ENCODE peak calls at places on chromosome 18, in eight cellular contexts. I is hippocampal formation, L is adipocyte, O is GM20000, B is AG10803, F is T-helper 1 cell, W is mucosa of gallbladder, R is ELF-1. Y is an unnamed sample.

GRCh38 chr18:57466745-57467144 is 31.6 kb downstream of the ONECUT2 start:
- DNase-seq in I (no peak), L (no peak), O (peak; percentile 29), B (peak; percentile 1), F (no peak), W (no peak), R (no peak), Y (no peak)

GRCh38 chr18:6793986-6794385 is 64.5 kb downstream of the ARHGAP28 start:
- DNase-seq in I (no peak), L (no peak), O (no peak), B (no peak), F (no peak), W (no peak), R (no peak), Y (no peak)

GRCh38 chr18:77132369-77133050 is at the start of gene MBP:
- DNase-seq in I (no peak), L (peak; percentile 27), O (peak; percentile 89), B (no peak), F (peak; percentile 51), W (peak; percentile 83), R (peak; percentile 63), Y (peak; percentile 90)

GRCh38 chr18:64972545-64972944 is 778.3 kb upstream of the CDH7 start:
- DNase-seq in I (no peak), L (no peak), O (no peak), B (no peak), F (no peak), W (no peak), R (no peak), Y (no peak)

GRCh38 chr18:33830210-33830609 is 252.2 kb downstream of the ASXL3 start:
- DNase-seq in I (no peak), L (no peak), O (no peak), B (no peak), F (no peak), W (no peak), R (no peak), Y (no peak)

GRCh38 chr18:69217271-69217670 is 183.4 kb upstream of the DOK6 start:
- DNase-seq in I (no peak), L (no peak), O (no peak), B (no peak), F (no peak), W (no peak), R (no peak), Y (no peak)

GRCh38 chr18:183769-184168 is 25.4 kb downstream of the USP14 start:
- DNase-seq in I (no peak), L (peak; percentile 54), O (no peak), B (peak; percentile 10), F (no peak), W (no peak), R (no peak), Y (no peak)

GRCh38 chr18:35479911-35480586 is 17.7 kb downstream of the INO80C start:
- DNase-seq in I (no peak), L (no peak), O (no peak), B (no peak), F (no peak), W (peak; percentile 68), R (no peak), Y (no peak)

GRCh38 chr18:47404845-47405244 is 153.4 kb upstream of the SKOR2 start:
- DNase-seq in I (no peak), L (no peak), O (no peak), B (no peak), F (no peak), W (no peak), R (peak; percentile 62), Y (no peak)

GRCh38 chr18:48364146-48364545 is 45.0 kb downstream of the ZBTB7C start:
- DNase-seq in I (no peak), L (no peak), O (no peak), B (no peak), F (no peak), W (no peak), R (no peak), Y (no peak)